ENCODE peak calls at places on chromosomes 1 and 21, in four cellular contexts. One of them, this sample, is unnamed.

GRCh38 chr1:25803368-25803767 is 3.4 kb downstream of the SELENON start:
- DNase-seq in mesenchymal stem cell: no peak
- DNase-seq in CD8-positive, alpha-beta memory T cell: no peak
- DNase-seq in heart right ventricle: no peak
- DNase-seq in this sample: no peak

GRCh38 chr1:114803001-114803400 is 22.5 kb upstream of the SIKE1 start:
- DNase-seq in mesenchymal stem cell: no peak
- DNase-seq in CD8-positive, alpha-beta memory T cell: no peak
- DNase-seq in heart right ventricle: no peak
- DNase-seq in this sample: peak; percentile 98

GRCh38 chr1:165456861-165457260 is 11.9 kb upstream of the RXRG start:
- DNase-seq in mesenchymal stem cell: no peak
- DNase-seq in CD8-positive, alpha-beta memory T cell: no peak
- DNase-seq in heart right ventricle: no peak
- DNase-seq in this sample: no peak

GRCh38 chr1:205258313-205259176 is 30.8 kb downstream of the TMCC2 start:
- DNase-seq in mesenchymal stem cell: peak; percentile 76
- DNase-seq in CD8-positive, alpha-beta memory T cell: no peak
- DNase-seq in heart right ventricle: no peak
- DNase-seq in this sample: peak; percentile 76

GRCh38 chr1:169468982-169469381 is 16.8 kb downstream of the SLC19A2 start:
- DNase-seq in mesenchymal stem cell: no peak
- DNase-seq in CD8-positive, alpha-beta memory T cell: no peak
- DNase-seq in heart right ventricle: no peak
- DNase-seq in this sample: no peak

GRCh38 chr1:184691719-184692324 is 62.8 kb downstream of the EDEM3 start:
- DNase-seq in mesenchymal stem cell: peak; percentile 75
- DNase-seq in CD8-positive, alpha-beta memory T cell: no peak
- DNase-seq in heart right ventricle: no peak
- DNase-seq in this sample: no peak

GRCh38 chr1:114342376-114342775 is 168.6 kb downstream of the TRIM33 start:
- DNase-seq in mesenchymal stem cell: no peak
- DNase-seq in CD8-positive, alpha-beta memory T cell: peak; percentile 76
- DNase-seq in heart right ventricle: no peak
- DNase-seq in this sample: no peak

GRCh38 chr21:20649231-20649630 is 349.0 kb upstream of the NCAM2 start:
- DNase-seq in mesenchymal stem cell: no peak
- DNase-seq in CD8-positive, alpha-beta memory T cell: no peak
- DNase-seq in heart right ventricle: no peak
- DNase-seq in this sample: no peak

GRCh38 chr1:78070758-78071157 is 25.0 kb downstream of the GIPC2 start:
- DNase-seq in mesenchymal stem cell: no peak
- DNase-seq in CD8-positive, alpha-beta memory T cell: no peak
- DNase-seq in heart right ventricle: no peak
- DNase-seq in this sample: peak; percentile 84

GRCh38 chr1:50180367-50180766 is 71.6 kb downstream of the ELAVL4 start:
- DNase-seq in mesenchymal stem cell: no peak
- DNase-seq in CD8-positive, alpha-beta memory T cell: no peak
- DNase-seq in heart right ventricle: no peak
- DNase-seq in this sample: no peak

GRCh38 chr1:19640363-19641316 is 3.5 kb upstream of the NBL1 start:
- DNase-seq in mesenchymal stem cell: no peak
- DNase-seq in CD8-positive, alpha-beta memory T cell: no peak
- DNase-seq in heart right ventricle: no peak
- DNase-seq in this sample: peak; percentile 64

GRCh38 chr1:236540813-236541465 is 17.2 kb downstream of the LGALS8 start:
- DNase-seq in mesenchymal stem cell: no peak
- DNase-seq in CD8-positive, alpha-beta memory T cell: no peak
- DNase-seq in heart right ventricle: no peak
- DNase-seq in this sample: no peak

GRCh38 chr1:11285883-11286734 is 13.1 kb downstream of the UBIAD1 start:
- DNase-seq in mesenchymal stem cell: no peak
- DNase-seq in CD8-positive, alpha-beta memory T cell: no peak
- DNase-seq in heart right ventricle: no peak
- DNase-seq in this sample: no peak

GRCh38 chr1:41515131-41515678 is 30.7 kb upstream of the EDN2 start:
- DNase-seq in mesenchymal stem cell: no peak
- DNase-seq in CD8-positive, alpha-beta memory T cell: no peak
- DNase-seq in heart right ventricle: no peak
- DNase-seq in this sample: no peak

GRCh38 chr1:230191079-230191478 is 124.0 kb downstream of the GALNT2 start:
- DNase-seq in mesenchymal stem cell: peak; percentile 85
- DNase-seq in CD8-positive, alpha-beta memory T cell: no peak
- DNase-seq in heart right ventricle: no peak
- DNase-seq in this sample: no peak

GRCh38 chr1:26029864-26030481 is 8.4 kb downstream of the EXTL1 start:
- DNase-seq in mesenchymal stem cell: no peak
- DNase-seq in CD8-positive, alpha-beta memory T cell: no peak
- DNase-seq in heart right ventricle: no peak
- DNase-seq in this sample: no peak

GRCh38 chr1:8133657-8134430 is 107.7 kb upstream of the ERRFI1 start:
- DNase-seq in mesenchymal stem cell: peak; percentile 95
- DNase-seq in CD8-positive, alpha-beta memory T cell: no peak
- DNase-seq in heart right ventricle: peak; percentile 38
- DNase-seq in this sample: peak; percentile 66

GRCh38 chr1:6343506-6344405 is 49.8 kb downstream of the ACOT7 start:
- DNase-seq in mesenchymal stem cell: peak; percentile 70
- DNase-seq in CD8-positive, alpha-beta memory T cell: peak; percentile 39
- DNase-seq in heart right ventricle: peak; percentile 61
- DNase-seq in this sample: peak; percentile 97

GRCh38 chr1:2443285-2444137 is 31.1 kb upstream of the PEX10 start:
- DNase-seq in mesenchymal stem cell: no peak
- DNase-seq in CD8-positive, alpha-beta memory T cell: peak; percentile 20
- DNase-seq in heart right ventricle: no peak
- DNase-seq in this sample: no peak

GRCh38 chr1:10399487-10399917 is 638 bp downstream of the PGD start:
- DNase-seq in mesenchymal stem cell: peak; percentile 65
- DNase-seq in CD8-positive, alpha-beta memory T cell: no peak
- DNase-seq in heart right ventricle: no peak
- DNase-seq in this sample: no peak

GRCh38 chr1:221724931-221725605 is 16.8 kb downstream of the DUSP10 start:
- DNase-seq in mesenchymal stem cell: peak; percentile 88
- DNase-seq in CD8-positive, alpha-beta memory T cell: no peak
- DNase-seq in heart right ventricle: peak; percentile 38
- DNase-seq in this sample: no peak

GRCh38 chr1:55713516-55713915 is 498.4 kb upstream of the USP24 start:
- DNase-seq in mesenchymal stem cell: no peak
- DNase-seq in CD8-positive, alpha-beta memory T cell: no peak
- DNase-seq in heart right ventricle: no peak
- DNase-seq in this sample: no peak

GRCh38 chr1:9721606-9722377 is 70.3 kb downstream of the PIK3CD start:
- DNase-seq in mesenchymal stem cell: peak; percentile 26
- DNase-seq in CD8-positive, alpha-beta memory T cell: peak; percentile 76
- DNase-seq in heart right ventricle: peak; percentile 43
- DNase-seq in this sample: no peak

GRCh38 chr1:8825985-8826481 is 8.6 kb upstream of the RERE start:
- DNase-seq in mesenchymal stem cell: peak; percentile 81
- DNase-seq in CD8-positive, alpha-beta memory T cell: no peak
- DNase-seq in heart right ventricle: no peak
- DNase-seq in this sample: no peak

GRCh38 chr1:112298558-112298957 is 97.5 kb upstream of the CTTNBP2NL start:
- DNase-seq in mesenchymal stem cell: peak; percentile 48
- DNase-seq in CD8-positive, alpha-beta memory T cell: peak; percentile 1
- DNase-seq in heart right ventricle: no peak
- DNase-seq in this sample: no peak

DNA sequence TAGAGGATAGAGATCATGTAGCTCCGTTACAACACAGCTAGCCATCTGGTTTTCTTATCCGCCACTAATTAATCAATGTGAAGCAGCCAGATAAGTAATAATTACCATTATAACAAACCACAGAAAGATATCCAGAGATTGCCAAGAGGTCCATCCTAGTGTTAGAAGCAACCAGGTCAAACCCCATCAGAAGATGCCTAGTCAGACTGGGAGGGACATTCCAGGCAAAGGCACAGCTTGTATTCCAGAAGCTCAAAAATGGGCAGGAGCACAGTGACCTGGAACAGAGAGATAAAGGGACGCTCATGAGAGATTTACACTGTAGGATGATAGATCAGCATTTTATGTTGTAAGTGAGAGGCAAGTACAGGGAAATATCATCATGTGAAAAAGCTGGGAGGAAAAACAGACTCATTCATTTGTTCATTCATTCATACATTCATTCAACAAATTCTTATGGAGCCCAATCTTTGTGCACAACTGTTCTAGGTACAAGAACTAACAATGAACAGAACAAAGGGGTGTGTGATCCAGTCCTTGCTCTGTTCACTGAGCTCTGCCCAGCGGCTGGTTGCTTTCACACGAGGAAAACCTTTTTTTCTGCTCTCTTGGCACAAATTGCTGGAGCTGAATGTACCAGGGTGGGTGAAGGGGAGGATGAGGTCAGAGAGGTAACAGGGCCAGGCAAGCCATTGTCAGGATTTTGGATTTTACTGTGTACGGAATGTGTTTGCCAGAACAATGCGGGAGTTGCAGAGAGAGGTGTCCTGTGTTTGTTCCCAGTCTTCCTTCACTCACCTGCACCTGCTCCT is 240.8 kb upstream of the FGGY start:
- DNase-seq in mesenchymal stem cell: peak; percentile 88
- DNase-seq in CD8-positive, alpha-beta memory T cell: no peak
- DNase-seq in heart right ventricle: no peak
- DNase-seq in this sample: no peak
- H3K27ac ChIP-seq in mesenchymal stem cell: no peak overlapping the region
- H3K27ac ChIP-seq in CD8-positive, alpha-beta memory T cell: no peak overlapping the region
- H3K27ac ChIP-seq in heart right ventricle: peak overlapping the region; percentile 65
- H3K27ac ChIP-seq in this sample: no peak overlapping the region

GRCh38 chr21:41370840-41371697 is 9.2 kb downstream of the MX2 start:
- DNase-seq in mesenchymal stem cell: no peak
- DNase-seq in CD8-positive, alpha-beta memory T cell: no peak
- DNase-seq in heart right ventricle: no peak
- DNase-seq in this sample: no peak
- H3K27ac ChIP-seq in mesenchymal stem cell: no peak overlapping the region
- H3K27ac ChIP-seq in CD8-positive, alpha-beta memory T cell: no peak overlapping the region
- H3K27ac ChIP-seq in heart right ventricle: no peak overlapping the region
- H3K27ac ChIP-seq in this sample: no peak overlapping the region

DNA sequence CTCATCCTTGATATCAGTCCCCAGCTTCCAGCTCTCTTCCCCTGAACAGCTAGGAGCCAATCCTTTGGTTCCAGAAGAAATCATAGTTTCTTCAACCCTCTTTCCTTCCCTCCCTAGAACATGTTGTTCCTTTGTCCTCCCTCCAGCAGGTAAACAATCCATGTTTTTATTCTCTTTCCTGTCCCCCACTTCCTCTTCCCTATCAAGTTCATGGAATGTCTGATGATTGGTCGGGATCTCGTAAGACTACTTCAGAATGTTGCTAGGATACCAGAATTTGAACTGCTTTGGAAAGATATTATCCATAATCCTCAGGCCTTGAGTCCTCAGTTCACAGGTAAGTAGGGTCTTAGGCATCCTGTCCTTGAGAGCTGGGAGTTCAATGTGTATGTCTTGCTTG is 23.1 kb upstream of the SLC27A3 start:
- DNase-seq in mesenchymal stem cell: no peak
- DNase-seq in CD8-positive, alpha-beta memory T cell: no peak
- DNase-seq in heart right ventricle: no peak
- DNase-seq in this sample: no peak
- H3K27ac ChIP-seq in mesenchymal stem cell: peak overlapping the region; percentile 51
- H3K27ac ChIP-seq in CD8-positive, alpha-beta memory T cell: no peak overlapping the region
- H3K27ac ChIP-seq in heart right ventricle: peak overlapping the region; percentile 24
- H3K27ac ChIP-seq in this sample: no peak overlapping the region

GRCh38 chr1:74995848-74996247 is 138.3 kb upstream of the LHX8 start:
- DNase-seq in mesenchymal stem cell: no peak
- DNase-seq in CD8-positive, alpha-beta memory T cell: no peak
- DNase-seq in heart right ventricle: no peak
- DNase-seq in this sample: no peak
- H3K27ac ChIP-seq in mesenchymal stem cell: no peak overlapping the region
- H3K27ac ChIP-seq in CD8-positive, alpha-beta memory T cell: no peak overlapping the region
- H3K27ac ChIP-seq in heart right ventricle: no peak overlapping the region
- H3K27ac ChIP-seq in this sample: no peak overlapping the region

GRCh38 chr1:30848130-30848529 is 60.4 kb downstream of the SDC3 start:
- DNase-seq in mesenchymal stem cell: no peak
- DNase-seq in CD8-positive, alpha-beta memory T cell: no peak
- DNase-seq in heart right ventricle: no peak
- DNase-seq in this sample: no peak
- H3K27ac ChIP-seq in mesenchymal stem cell: no peak overlapping the region
- H3K27ac ChIP-seq in CD8-positive, alpha-beta memory T cell: no peak overlapping the region
- H3K27ac ChIP-seq in heart right ventricle: peak overlapping the region; percentile 14
- H3K27ac ChIP-seq in this sample: no peak overlapping the region

GRCh38 chr1:32741067-32741416 is 38.5 kb upstream of the SYNC start:
- DNase-seq in mesenchymal stem cell: no peak
- DNase-seq in CD8-positive, alpha-beta memory T cell: no peak
- DNase-seq in heart right ventricle: no peak
- DNase-seq in this sample: no peak
- H3K27ac ChIP-seq in mesenchymal stem cell: no peak overlapping the region
- H3K27ac ChIP-seq in CD8-positive, alpha-beta memory T cell: peak overlapping the region; percentile 61
- H3K27ac ChIP-seq in heart right ventricle: peak overlapping the region; percentile 55
- H3K27ac ChIP-seq in this sample: peak overlapping the region; percentile 93

DNA sequence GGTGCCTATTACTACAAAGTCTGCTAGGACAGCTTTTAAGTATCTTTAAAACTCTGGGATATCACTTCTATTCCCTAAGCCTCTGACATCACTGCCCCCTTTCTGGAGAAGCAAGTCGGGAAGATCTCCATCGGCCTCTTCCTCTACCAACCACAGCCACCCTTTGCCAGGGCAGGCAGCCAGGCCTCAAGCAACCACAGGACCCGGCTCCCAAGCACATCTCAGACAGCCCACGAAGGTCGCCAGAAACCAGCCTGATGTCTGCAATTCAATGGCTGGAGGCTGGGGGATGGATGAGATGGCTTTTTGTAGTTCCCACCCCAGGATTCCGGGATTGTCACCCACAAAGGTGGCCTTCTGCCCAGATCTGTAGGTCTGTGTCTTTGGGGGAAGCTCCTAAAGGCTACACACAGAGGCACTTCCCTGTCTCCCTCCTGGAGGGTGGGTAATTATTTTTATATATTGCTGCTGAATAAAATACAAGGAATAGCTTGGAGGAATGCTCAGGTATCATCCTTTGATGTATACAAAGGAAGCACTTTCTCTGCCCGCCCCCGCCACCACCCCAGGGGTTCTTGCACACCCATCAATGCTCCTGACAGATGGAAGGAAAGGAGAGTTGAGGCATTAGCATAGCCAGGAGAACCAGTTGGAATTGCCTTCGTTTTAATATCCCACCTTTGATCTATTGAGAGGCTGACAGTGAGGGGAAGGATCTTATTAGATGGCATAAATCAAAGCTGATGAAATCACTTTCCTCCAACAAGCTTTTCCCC is 70.9 kb downstream of the LGR6 start:
- DNase-seq in mesenchymal stem cell: no peak
- DNase-seq in CD8-positive, alpha-beta memory T cell: no peak
- DNase-seq in heart right ventricle: no peak
- DNase-seq in this sample: no peak
- H3K27ac ChIP-seq in mesenchymal stem cell: no peak overlapping the region
- H3K27ac ChIP-seq in CD8-positive, alpha-beta memory T cell: no peak overlapping the region
- H3K27ac ChIP-seq in heart right ventricle: no peak overlapping the region
- H3K27ac ChIP-seq in this sample: no peak overlapping the region

GRCh38 chr1:220227393-220227792 is 44.9 kb downstream of the RAB3GAP2 start:
- DNase-seq in mesenchymal stem cell: no peak
- DNase-seq in CD8-positive, alpha-beta memory T cell: no peak
- DNase-seq in heart right ventricle: no peak
- DNase-seq in this sample: no peak
- H3K27ac ChIP-seq in mesenchymal stem cell: no peak overlapping the region
- H3K27ac ChIP-seq in CD8-positive, alpha-beta memory T cell: no peak overlapping the region
- H3K27ac ChIP-seq in heart right ventricle: no peak overlapping the region
- H3K27ac ChIP-seq in this sample: no peak overlapping the region

DNA sequence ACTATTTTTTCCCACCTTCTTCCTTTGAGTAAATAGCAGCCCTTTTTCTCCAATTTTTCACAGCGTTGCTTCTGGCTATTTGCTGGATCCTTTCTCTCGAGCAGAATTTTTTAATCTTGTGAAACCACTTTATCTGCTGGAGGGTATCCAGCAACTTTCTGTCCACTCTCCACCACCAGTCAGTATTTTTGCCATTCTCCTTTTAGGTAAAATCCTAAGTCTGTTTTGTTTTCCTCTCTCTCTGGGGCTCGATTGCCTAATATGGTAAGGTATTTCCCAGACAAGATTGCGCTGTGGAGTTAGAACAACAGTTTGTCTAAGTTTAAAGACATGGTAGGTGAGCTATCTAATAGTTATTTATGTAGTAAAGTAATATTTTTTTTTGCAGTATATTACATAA is 156.9 kb downstream of the PPP1R12B start:
- DNase-seq in mesenchymal stem cell: peak; percentile 35
- DNase-seq in CD8-positive, alpha-beta memory T cell: no peak
- DNase-seq in heart right ventricle: no peak
- DNase-seq in this sample: no peak
- H3K27ac ChIP-seq in mesenchymal stem cell: peak overlapping the region; percentile 79
- H3K27ac ChIP-seq in CD8-positive, alpha-beta memory T cell: no peak overlapping the region
- H3K27ac ChIP-seq in heart right ventricle: peak overlapping the region; percentile 68
- H3K27ac ChIP-seq in this sample: no peak overlapping the region

This sample was measured in epithelial cell of prostate.